ENCODE peak calls at places on chromosomes 11 and 22, in ten cellular contexts. Q is stromal cell of bone marrow; U is stimulated activated naive CD4-positive, alpha-beta T cell treated with Interleukin-2 at 50 U/mL for 16 hours; R is T-helper 2 cell treated with Interferon-gamma antibody and Interleukin-4, amounts not matched to agents 5 μg/mL and 100 μg/mL, for 36 hours; T is transverse colon; F is midbrain; S is anterior cingulate cortex; X is mammary epithelial cell; C is stimulated activated CD8-positive, alpha-beta memory T cell treated with anti-CD3 and anti-CD28 coated beads, Interleukin-15, amount 100 ng/mL, for 24 hours; D is T-helper 1 cell. H is an unnamed sample.

GRCh38 chr11:7028141-7028540 is 7.9 kb downstream of the NLRP14 start:
- DNase-seq in D (no peak), C (no peak), S (no peak), U (no peak), Q (no peak), F (no peak), T (no peak), X (no peak), R (no peak), H (no peak)

GRCh38 chr11:26234451-26234850 is 97.5 kb upstream of the ANO3 start:
- DNase-seq in C (no peak), R (no peak), T (no peak), S (no peak), U (no peak), X (peak), F (no peak), Q (no peak), D (no peak), H (peak)

GRCh38 chr11:82995754-82996398 is 75.8 kb downstream of the RAB30 start:
- DNase-seq in T (no peak), X (peak), C (no peak), D (no peak), U (no peak), R (peak), Q (peak), S (no peak), F (no peak), H (no peak)

GRCh38 chr11:106854429-106854828 is 163.8 kb downstream of the GUCY1A2 start:
- DNase-seq in X (no peak), Q (no peak), C (no peak), T (no peak), U (no peak), D (no peak), R (no peak), S (no peak), F (no peak), H (no peak)

GRCh38 chr11:34744511-34744910 is 123.6 kb downstream of the EHF start:
- DNase-seq in X (no peak), U (no peak), C (no peak), S (no peak), D (no peak), T (no peak), R (no peak), Q (no peak), F (no peak), H (no peak)

GRCh38 chr11:126371595-126371994 is 16.1 kb downstream of the ST3GAL4 start:
- DNase-seq in X (no peak), C (no peak), T (no peak), R (no peak), U (no peak), S (no peak), F (no peak), Q (no peak), D (no peak), H (no peak)

GRCh38 chr11:99865951-99866350 is 821.1 kb upstream of the ARHGAP42 start:
- DNase-seq in U (no peak), R (no peak), X (no peak), F (no peak), S (no peak), Q (no peak), C (no peak), T (no peak), D (no peak), H (peak)

GRCh38 chr11:59918987-59919589 is 19.1 kb upstream of the OOSP1 start:
- DNase-seq in F (no peak), U (no peak), T (peak), Q (peak), C (no peak), X (peak), S (no peak), R (peak), D (peak), H (peak)

GRCh38 chr11:61797263-61797944 is 4.7 kb downstream of the FEN1 start:
- DNase-seq in X (peak), C (no peak), D (peak), R (peak), U (peak), T (peak), F (peak), S (peak), Q (peak), H (peak)

GRCh38 chr22:33438273-33438672 is 380.1 kb upstream of the SYN3 start:
- DNase-seq in X (peak), T (no peak), U (no peak), Q (peak), R (no peak), D (no peak), C (no peak), F (no peak), S (no peak), H (no peak)

GRCh38 chr11:14578551-14578956 is 58.4 kb upstream of the PSMA1 start:
- DNase-seq in T (peak), S (no peak), X (peak), R (peak), D (peak), F (no peak), C (peak), U (peak), Q (no peak), H (peak)

GRCh38 chr22:47192651-47193437 is 430.4 kb downstream of the TBC1D22A start:
- DNase-seq in T (peak), S (no peak), Q (no peak), D (no peak), X (no peak), U (no peak), R (no peak), C (no peak), F (no peak), H (no peak)

GRCh38 chr22:19703869-19704268 is 10.4 kb upstream of the SEPTIN5 start:
- DNase-seq in R (no peak), F (no peak), D (no peak), U (no peak), T (no peak), S (no peak), C (no peak), Q (no peak), X (no peak), H (no peak)

GRCh38 chr11:57497303-57498247 is 17.9 kb downstream of the SLC43A1 start:
- DNase-seq in S (no peak), X (no peak), Q (no peak), D (no peak), F (no peak), C (no peak), U (no peak), T (no peak), R (no peak), H (no peak)

GRCh38 chr11:57111646-57112045 is 70.1 kb upstream of the LRRC55 start:
- DNase-seq in T (no peak), C (no peak), F (no peak), Q (no peak), R (no peak), S (no peak), D (no peak), X (no peak), U (no peak), H (no peak)

GRCh38 chr22:45376703-45377102 is 36.7 kb downstream of the SMC1B start:
- DNase-seq in Q (no peak), X (no peak), S (no peak), T (peak), R (no peak), U (no peak), C (no peak), D (no peak), F (no peak), H (no peak)

GRCh38 chr11:67393437-67393836 is 1.7 kb downstream of the RAD9A start:
- DNase-seq in U (no peak), C (no peak), X (no peak), R (no peak), Q (no peak), S (no peak), D (no peak), F (no peak), T (no peak), H (no peak)

GRCh38 chr11:86447763-86448480 is 73.2 kb downstream of the CCDC81 start:
- DNase-seq in X (no peak), S (no peak), Q (no peak), F (no peak), U (no peak), D (no peak), T (no peak), R (peak), C (no peak), H (no peak)

GRCh38 chr11:118415739-118416068 is 14.3 kb downstream of the ATP5MG start:
- DNase-seq in X (peak), T (peak), Q (peak), U (no peak), R (peak), D (no peak), F (no peak), C (no peak), S (peak), H (peak)

GRCh38 chr22:44147821-44148574 is 32.7 kb upstream of the PARVG start:
- DNase-seq in C (no peak), T (peak), Q (no peak), S (no peak), R (no peak), D (no peak), X (no peak), U (no peak), F (no peak), H (no peak)

GRCh38 chr22:26561756-26562417 is 28.0 kb downstream of the TPST2 start:
- DNase-seq in U (no peak), C (no peak), R (no peak), F (peak), T (no peak), S (no peak), D (no peak), X (no peak), Q (no peak), H (no peak)

GRCh38 chr11:126790550-126790981 is 210.0 kb downstream of the KIRREL3 start:
- DNase-seq in F (peak), D (no peak), T (no peak), S (peak), R (no peak), U (no peak), X (peak), Q (peak), C (no peak), H (peak)

GRCh38 chr11:19524171-19524671 is 188.4 kb upstream of the NAV2 start:
- DNase-seq in T (no peak), F (peak), S (peak), U (no peak), R (no peak), X (no peak), C (no peak), Q (peak), D (no peak), H (peak)

GRCh38 chr11:132987936-132988335 is 544.4 kb downstream of the OPCML start:
- DNase-seq in R (no peak), T (no peak), S (no peak), F (no peak), U (no peak), X (no peak), D (no peak), C (no peak), Q (no peak), H (no peak)

GRCh38 chr22:31926969-31927368 is 17.4 kb upstream of the YWHAH start:
- DNase-seq in F (peak), S (peak), R (no peak), X (peak), D (no peak), T (no peak), U (no peak), C (no peak), Q (no peak), H (no peak)

GRCh38 chr11:86761978-86762377 is 38.4 kb upstream of the PRSS23 start:
- DNase-seq in R (no peak), S (no peak), D (no peak), Q (no peak), U (no peak), F (no peak), X (no peak), T (no peak), C (no peak), H (peak)

GRCh38 chr11:113615098-113615497 is 91.0 kb downstream of the TMPRSS5 start:
- DNase-seq in U (no peak), X (no peak), Q (no peak), R (no peak), T (no peak), S (no peak), D (no peak), C (no peak), F (no peak), H (no peak)

GRCh38 chr11:36073411-36074203 is 129.7 kb downstream of the LDLRAD3 start:
- DNase-seq in U (no peak), Q (no peak), C (no peak), F (peak), D (no peak), T (no peak), S (peak), R (no peak), X (peak), H (peak)

GRCh38 chr11:130042093-130042591 is 27.6 kb upstream of the APLP2 start:
- DNase-seq in R (no peak), T (no peak), D (no peak), S (no peak), C (no peak), Q (peak), F (no peak), U (no peak), X (peak), H (peak)

GRCh38 chr11:12242926-12243325 is 132.5 kb downstream of the MICAL2 start:
- DNase-seq in T (no peak), Q (no peak), X (no peak), S (no peak), R (no peak), C (no peak), F (no peak), U (no peak), D (no peak), H (no peak)

H was measured in lung microvascular endothelial cell.